ENCODE peak calls at places on chromosomes 4 and X, in nine cellular contexts. J is cardiac muscle cell, N is left lung, H is upper lobe of left lung, Y is iPS DF 6.9, L is heart left ventricle, U is RWPE1, S is suprapubic skin, I is transverse colon. D is an unnamed sample.

GRCh38 chrX:28910501-28910900 is 323.3 kb downstream of the IL1RAPL1 start:
- DNase-seq in J (no peak), N (no peak), H (no peak), Y (no peak), L (no peak), U (no peak), S (no peak), I (no peak), D (no peak)

GRCh38 chrX:17413228-17413627 is 38.2 kb downstream of the NHS start:
- DNase-seq in J (no peak), N (no peak), H (no peak), Y (no peak), L (no peak), U (peak; percentile 39), S (no peak), I (no peak), D (peak; percentile 68)

GRCh38 chr4:65670331-65671031 is at the start of gene EPHA5:
- DNase-seq in J (peak; percentile 86), N (peak; percentile 85), H (peak; percentile 88), Y (peak; percentile 54), L (peak; percentile 79), U (peak; percentile 50), S (peak; percentile 79), I (no peak), D (no peak)

GRCh38 chrX:12895856-12896255 is 10.6 kb upstream of the TLR8 start:
- DNase-seq in J (no peak), N (no peak), H (no peak), Y (no peak), L (no peak), U (no peak), S (no peak), I (no peak), D (no peak)

GRCh38 chr4:40194602-40195161 is 2.1 kb upstream of the RHOH start:
- DNase-seq in J (no peak), N (no peak), H (no peak), Y (no peak), L (no peak), U (no peak), S (no peak), I (peak; percentile 46), D (no peak)

GRCh38 chr4:8029689-8030088 is 90.0 kb upstream of the AFAP1 start:
- DNase-seq in J (no peak), N (no peak), H (peak; percentile 36), Y (no peak), L (no peak), U (peak; percentile 81), S (no peak), I (no peak), D (no peak)

GRCh38 chr4:9703391-9703790 is 78.0 kb upstream of the DRD5 start:
- DNase-seq in J (peak; percentile 74), N (no peak), H (no peak), Y (peak; percentile 43), L (no peak), U (peak; percentile 14), S (no peak), I (peak; percentile 83), D (no peak)

GRCh38 chrX:55738969-55739368 is 21.4 kb downstream of the RRAGB start:
- DNase-seq in J (no peak), N (no peak), H (no peak), Y (no peak), L (no peak), U (no peak), S (no peak), I (no peak), D (no peak)

GRCh38 chr4:77152421-77152820 is 4.6 kb upstream of the CCNG2 start:
- DNase-seq in J (peak; percentile 63), N (no peak), H (no peak), Y (no peak), L (no peak), U (no peak), S (no peak), I (no peak), D (no peak)

GRCh38 chr4:113446019-113446418 is 315.5 kb downstream of the CAMK2D start:
- DNase-seq in J (no peak), N (no peak), H (no peak), Y (no peak), L (no peak), U (peak; percentile 66), S (no peak), I (no peak), D (peak; percentile 98)

GRCh38 chrX:33457102-33457501 is 245.8 kb upstream of the DMD start:
- DNase-seq in J (no peak), N (no peak), H (no peak), Y (no peak), L (no peak), U (no peak), S (no peak), I (no peak), D (no peak)

GRCh38 chr4:42995343-42995944 is 102.9 kb downstream of the GRXCR1 start:
- DNase-seq in J (peak; percentile 56), N (no peak), H (no peak), Y (peak; percentile 9), L (no peak), U (peak; percentile 40), S (no peak), I (no peak), D (peak; percentile 5)

GRCh38 chrX:48003367-48003757 is 427 bp downstream of the ZNF182 start:
- DNase-seq in J (no peak), N (peak; percentile 68), H (peak; percentile 49), Y (no peak), L (no peak), U (no peak), S (no peak), I (peak; percentile 26), D (no peak)

GRCh38 chrX:48003758-48004457 is at the start of gene ZNF182:
- DNase-seq in J (peak; percentile 94), N (peak; percentile 95), H (peak; percentile 95), Y (peak; percentile 70), L (peak; percentile 96), U (peak; percentile 87), S (peak; percentile 93), I (peak; percentile 94), D (no peak)

DNA sequence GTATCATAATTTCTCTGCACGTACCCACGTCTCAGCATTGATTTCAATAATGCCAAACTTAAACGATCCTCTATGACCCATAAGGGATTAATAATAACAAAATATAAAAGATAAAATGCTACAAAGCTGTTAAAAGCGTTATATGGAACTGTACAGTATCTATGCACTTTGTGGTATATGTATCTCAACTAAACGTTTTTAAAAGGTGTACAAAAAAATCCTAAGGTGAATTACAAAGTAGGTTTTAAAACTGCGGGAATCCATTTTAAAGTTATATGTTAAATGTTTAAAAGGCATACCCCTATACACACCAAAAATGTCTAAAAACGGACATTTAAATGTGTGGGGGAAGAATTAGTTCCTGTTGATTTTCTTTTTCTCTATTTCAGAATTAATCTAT is 860 bp downstream of the ZNF182 start:
- DNase-seq in J (no peak), N (no peak), H (no peak), Y (no peak), L (no peak), U (no peak), S (no peak), I (no peak), D (no peak)
- H3K27ac ChIP-seq in J (no peak overlapping the region), N (peak overlapping the region; percentile 79), H (no peak overlapping the region), Y (no peak overlapping the region), L (peak overlapping the region; percentile 72), U (no peak overlapping the region), S (no peak overlapping the region), I (peak overlapping the region; percentile 83), D (peak overlapping the region; percentile 18)

GRCh38 chrX:153927686-153927935 is 1.5 kb upstream of the ARHGAP4 start:
- DNase-seq in J (no peak), N (no peak), H (no peak), Y (no peak), L (no peak), U (no peak), S (no peak), I (no peak), D (no peak)

GRCh38 chrX:153925387-153925738 is 701 bp downstream of the ARHGAP4 start:
- DNase-seq in J (no peak), N (no peak), H (no peak), Y (no peak), L (no peak), U (no peak), S (no peak), I (no peak), D (no peak)

GRCh38 chrX:153925739-153926593 is at the start of gene ARHGAP4:
- DNase-seq in J (no peak), N (peak; percentile 86), H (peak; percentile 88), Y (no peak), L (no peak), U (no peak), S (no peak), I (no peak), D (no peak)

GRCh38 chrX:153926863-153927685 is 1.0 kb upstream of the ARHGAP4 start:
- DNase-seq in J (no peak), N (peak; percentile 86), H (no peak), Y (no peak), L (peak; percentile 76), U (no peak), S (no peak), I (peak; percentile 77), D (no peak)

DNA sequence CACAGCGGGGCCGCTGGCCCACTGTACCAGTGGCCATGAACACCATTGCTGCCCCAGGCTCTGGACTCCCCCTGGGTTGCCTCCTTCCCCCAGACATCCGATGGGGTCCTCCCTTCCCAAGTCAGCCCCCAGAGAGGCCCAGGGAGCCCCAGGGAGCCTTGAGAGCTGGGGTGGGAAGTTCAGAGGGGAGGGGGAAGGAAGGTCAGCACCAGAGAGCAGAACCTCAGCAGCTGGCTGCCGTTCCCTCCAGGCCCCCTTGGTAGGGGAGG is 464 bp upstream of the ARHGAP4 start:
- DNase-seq in J (no peak), N (no peak), H (no peak), Y (no peak), L (no peak), U (no peak), S (no peak), I (no peak), D (no peak)
- H3K27ac ChIP-seq in J (peak overlapping the region; percentile 96), N (peak overlapping the region; percentile 97), H (peak overlapping the region; percentile 94), Y (no peak overlapping the region), L (peak overlapping the region; percentile 94), U (peak overlapping the region; percentile 96), S (peak overlapping the region; percentile 90), I (peak overlapping the region; percentile 99), D (no peak overlapping the region)

GRCh38 chr4:108703370-108703769 is 53.0 kb downstream of the OSTC start:
- DNase-seq in J (no peak), N (no peak), H (no peak), Y (no peak), L (no peak), U (no peak), S (no peak), I (no peak), D (no peak)
- H3K27ac ChIP-seq in J (no peak overlapping the region), N (no peak overlapping the region), H (no peak overlapping the region), Y (no peak overlapping the region), L (no peak overlapping the region), U (no peak overlapping the region), S (no peak overlapping the region), I (no peak overlapping the region), D (no peak overlapping the region)

DNA sequence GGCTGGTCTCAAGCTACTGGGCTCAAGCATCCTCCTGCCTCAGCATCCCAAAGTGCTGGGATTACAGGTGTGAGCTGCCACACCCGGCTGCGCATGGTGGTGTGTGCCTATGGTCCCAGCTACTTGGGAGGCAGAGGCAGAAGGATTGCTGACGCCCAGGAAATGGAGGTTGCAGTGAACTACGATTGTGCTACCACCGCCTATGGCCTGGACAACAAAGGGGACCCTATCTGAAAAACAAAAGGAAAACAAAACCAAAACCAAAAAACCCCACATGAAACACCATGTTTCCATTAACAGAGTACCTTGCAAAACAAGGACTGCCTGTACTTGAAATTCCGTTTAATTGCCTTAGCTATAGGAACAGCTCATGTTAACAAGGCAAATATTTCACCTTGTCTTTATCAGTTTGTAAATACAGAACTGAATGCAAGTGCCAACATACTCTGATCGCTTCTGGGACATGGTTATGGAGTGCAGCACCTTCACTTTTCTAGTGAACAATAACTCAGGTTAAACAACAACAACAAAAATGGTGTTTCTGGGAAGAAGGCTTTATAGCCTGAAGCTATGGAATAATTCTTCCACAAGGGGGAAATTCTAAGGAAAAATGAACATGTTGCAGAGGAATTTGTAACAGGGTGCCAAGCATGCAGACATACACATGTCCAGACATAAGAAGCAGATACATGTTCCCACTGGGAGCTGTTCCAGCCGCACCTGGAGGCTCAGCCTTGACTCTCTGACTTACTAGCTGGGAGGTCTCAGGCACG is 73.2 kb upstream of the STS start:
- DNase-seq in J (no peak), N (no peak), H (no peak), Y (no peak), L (no peak), U (peak; percentile 27), S (no peak), I (no peak), D (peak; percentile 72)
- H3K27ac ChIP-seq in J (no peak overlapping the region), N (no peak overlapping the region), H (no peak overlapping the region), Y (no peak overlapping the region), L (no peak overlapping the region), U (peak overlapping the region; percentile 74), S (no peak overlapping the region), I (peak overlapping the region; percentile 16), D (no peak overlapping the region)

D was measured in epithelial cell of prostate.